ENCODE peak calls at places on chromosomes 1 and 21, in six cellular contexts. W is T-helper 1 cell, F is AG10803, X is fibroblast of gingiva, N is endothelial cell, T is kidney tubule cell. M is an unnamed sample.

GRCh38 chr1:85850238-85850637 is 142.0 kb upstream of the ZNHIT6 start:
- DNase-seq in W (no peak), F (peak; percentile 95), X (peak; percentile 88), N (no peak), T (peak; percentile 97), M (no peak)

GRCh38 chr21:37153193-37153934 is 80.3 kb downstream of the TTC3 start:
- DNase-seq in W (no peak), F (peak; percentile 87), X (peak; percentile 60), N (no peak), T (no peak), M (no peak)

GRCh38 chr1:243883551-243883950 is 33.5 kb upstream of the AKT3 start:
- DNase-seq in W (no peak), F (peak; percentile 78), X (peak; percentile 61), N (no peak), T (peak; percentile 88), M (no peak)

GRCh38 chr1:238639861-238640260 is 746.5 kb upstream of the CHRM3 start:
- DNase-seq in W (no peak), F (no peak), X (no peak), N (no peak), T (no peak), M (no peak)

GRCh38 chr1:186435336-186435735 is 25.6 kb downstream of the PDC start:
- DNase-seq in W (no peak), F (peak; percentile 13), X (no peak), N (no peak), T (peak; percentile 9), M (no peak)

GRCh38 chr1:160171978-160172377 is 18.4 kb upstream of the CASQ1 start:
- DNase-seq in W (no peak), F (peak; percentile 10), X (no peak), N (no peak), T (no peak), M (peak; percentile 28)

GRCh38 chr1:202643397-202644218 is 66.6 kb downstream of the SYT2 start:
- DNase-seq in W (no peak), F (no peak), X (no peak), N (no peak), T (no peak), M (peak; percentile 62)

GRCh38 chr1:22503721-22504410 is 52.2 kb downstream of the ZBTB40 start:
- DNase-seq in W (no peak), F (peak; percentile 87), X (peak; percentile 74), N (no peak), T (no peak), M (no peak)

GRCh38 chr1:205576805-205577761 is 54.7 kb downstream of the ELK4 start:
- DNase-seq in W (no peak), F (no peak), X (no peak), N (no peak), T (peak; percentile 39), M (no peak)

GRCh38 chr21:29208666-29209059 is 78.2 kb downstream of the MAP3K7CL start:
- DNase-seq in W (no peak), F (peak; percentile 90), X (peak; percentile 88), N (no peak), T (peak; percentile 34), M (no peak)

GRCh38 chr1:228362884-228363450 is 43.7 kb downstream of the TRIM11 start:
- DNase-seq in W (no peak), F (no peak), X (no peak), N (no peak), T (no peak), M (no peak)

GRCh38 chr1:17565551-17565971 is 26.1 kb downstream of the ARHGEF10L start:
- DNase-seq in W (no peak), F (no peak), X (no peak), N (no peak), T (peak; percentile 55), M (no peak)

GRCh38 chr1:77412794-77413530 is 131.1 kb downstream of the AK5 start:
- DNase-seq in W (no peak), F (no peak), X (no peak), N (no peak), T (no peak), M (no peak)

GRCh38 chr1:200979574-200980451 is 43.7 kb downstream of the KIF21B start:
- DNase-seq in W (peak; percentile 45), F (no peak), X (no peak), N (peak; percentile 59), T (peak; percentile 36), M (peak; percentile 88)

GRCh38 chr1:109107785-109108184 is 6.1 kb upstream of the ELAPOR1 start:
- DNase-seq in W (no peak), F (no peak), X (no peak), N (no peak), T (no peak), M (no peak)

GRCh38 chr1:101199637-101199982 is 37.2 kb upstream of the S1PR1 start:
- DNase-seq in W (no peak), F (no peak), X (no peak), N (no peak), T (no peak), M (no peak)

GRCh38 chr1:186404454-186405051 is 28.9 kb downstream of the ODR4 start:
- DNase-seq in W (no peak), F (peak; percentile 77), X (peak; percentile 75), N (no peak), T (peak; percentile 26), M (peak; percentile 32)

M was measured in iPS-NIHi11.